ENCODE peak calls at places on chromosomes 11 and 22, in five cellular contexts. T is brain microvascular endothelial cell, Y is mucosa of descending colon, X is IMR-90, V is astrocyte of the cerebellum. M is an unnamed sample.

GRCh38 chr11:15622231-15622890 is 507.6 kb downstream of the INSC start:
- DNase-seq in T (no peak), Y (no peak), X (no peak), V (no peak), M (no peak)

GRCh38 chr22:45925811-45926351 is 51.1 kb downstream of the WNT7B start:
- DNase-seq in T (no peak), Y (no peak), X (no peak), V (no peak), M (peak; percentile 14)

GRCh38 chr11:8566613-8567210 is 27.3 kb downstream of the STK33 start:
- DNase-seq in T (peak; percentile 7), Y (no peak), X (peak; percentile 48), V (peak; percentile 36), M (peak; percentile 64)

GRCh38 chr11:116278076-116278475 is 494.7 kb downstream of the BUD13 start:
- DNase-seq in T (no peak), Y (no peak), X (no peak), V (no peak), M (no peak)

GRCh38 chr11:69542314-69543168 is 61.1 kb downstream of the LINC01488 start:
- DNase-seq in T (no peak), Y (no peak), X (no peak), V (no peak), M (no peak)

GRCh38 chr11:131423715-131424114 is 53.3 kb downstream of the NTM start:
- DNase-seq in T (no peak), Y (no peak), X (peak; percentile 7), V (no peak), M (no peak)

GRCh38 chr11:43676933-43677332 is 3.6 kb upstream of the HSD17B12 start:
- DNase-seq in T (no peak), Y (no peak), X (no peak), V (no peak), M (no peak)

GRCh38 chr11:62501432-62501891 is 45.1 kb downstream of the AHNAK start:
- DNase-seq in T (no peak), Y (no peak), X (peak; percentile 26), V (peak; percentile 54), M (peak; percentile 35)

GRCh38 chr11:114166897-114167323 is 107.4 kb downstream of the ZBTB16 start:
- DNase-seq in T (peak; percentile 72), Y (no peak), X (peak; percentile 63), V (peak; percentile 96), M (peak; percentile 95)

GRCh38 chr22:24834845-24835570 is 29.0 kb downstream of the SGSM1 start:
- DNase-seq in T (no peak), Y (no peak), X (peak; percentile 11), V (no peak), M (no peak)
- TF ChIP-seq CTCF in T (peak; percentile 32), Y (no peak), X (no peak), V (peak; percentile 11), M (peak; percentile 32)

GRCh38 chr11:35239476-35240075 is 100.6 kb downstream of the CD44 start:
- DNase-seq in T (no peak), Y (no peak), X (no peak), V (no peak), M (no peak)

GRCh38 chr11:35236667-35237003 is 97.7 kb downstream of the CD44 start:
- DNase-seq in T (peak; percentile 65), Y (peak; percentile 53), X (peak; percentile 60), V (peak; percentile 36), M (no peak)

GRCh38 chr11:35237345-35237744 is 98.4 kb downstream of the CD44 start:
- DNase-seq in T (no peak), Y (no peak), X (no peak), V (no peak), M (no peak)

GRCh38 chr11:35237860-35238715 is 99.1 kb downstream of the CD44 start:
- DNase-seq in T (peak; percentile 16), Y (no peak), X (no peak), V (no peak), M (peak; percentile 40)

GRCh38 chr11:35238882-35239281 is 99.9 kb downstream of the CD44 start:
- DNase-seq in T (no peak), Y (no peak), X (no peak), V (no peak), M (no peak)
- H3K4me3 ChIP-seq in T (no peak overlapping the region), Y (no peak overlapping the region), X (no peak overlapping the region), V (no peak overlapping the region), M (no peak overlapping the region)

GRCh38 chr11:84390441-84391078 is 1104.4 kb upstream of the CCDC90B start:
- DNase-seq in T (no peak), Y (no peak), X (no peak), V (no peak), M (no peak)
- TF ChIP-seq CTCF in T (peak; percentile 6), Y (no peak), X (no peak), V (peak; percentile 6), M (no peak)

GRCh38 chr22:29029202-29030000 is 32.2 kb downstream of the C22orf31 start:
- DNase-seq in T (no peak), Y (no peak), X (no peak), V (no peak), M (no peak)
- H3K4me3 ChIP-seq in T (no peak overlapping the region), Y (no peak overlapping the region), X (no peak overlapping the region), V (no peak overlapping the region), M (no peak overlapping the region)

GRCh38 chr11:17506314-17506713 is 29.7 kb upstream of the ABCC8 start:
- DNase-seq in T (no peak), Y (no peak), X (no peak), V (no peak), M (no peak)

GRCh38 chr11:17506942-17507341 is 30.3 kb upstream of the ABCC8 start:
- DNase-seq in T (no peak), Y (no peak), X (no peak), V (no peak), M (no peak)

GRCh38 chr11:17502630-17503029 is 26.0 kb upstream of the ABCC8 start:
- DNase-seq in T (no peak), Y (no peak), X (no peak), V (no peak), M (no peak)

GRCh38 chr11:17505146-17505545 is 28.5 kb upstream of the ABCC8 start:
- DNase-seq in T (no peak), Y (no peak), X (no peak), V (no peak), M (no peak)

GRCh38 chr11:17504330-17505107 is 27.9 kb upstream of the ABCC8 start:
- DNase-seq in T (peak; percentile 64), Y (peak; percentile 73), X (peak; percentile 57), V (peak; percentile 23), M (peak; percentile 77)
- TF ChIP-seq CTCF in T (peak; percentile 94), Y (peak; percentile 68), X (peak; percentile 96), V (peak; percentile 80), M (peak; percentile 98)

GRCh38 chr22:23763579-23764331 is 965 bp downstream of the C22orf15 start:
- DNase-seq in T (no peak), Y (no peak), X (no peak), V (no peak), M (no peak)
- H3K4me3 ChIP-seq in T (no peak overlapping the region), Y (no peak overlapping the region), X (no peak overlapping the region), V (no peak overlapping the region), M (no peak overlapping the region)

M was measured in cardiac fibroblast.